ENCODE peak calls at places on chromosomes 3 and 15, in eight cellular contexts. P is activated T-helper 1 cell treated with anti-CD3 and anti-CD28 coated beads, Interleukin-2, amount 50 U/mL, for 16 hours; K is activated T-cell treated with anti-CD3 and anti-CD28 coated beads, Interleukin-2, amount 50 U/mL, for 4 hours; H is AG10803; E is CD8-positive, alpha-beta memory T cell; D is fibroblast of gingiva; M is H4; A is GM12865. W is an unnamed sample.

GRCh38 chr15:35043380-35044095 is 41.6 kb downstream of the NANOGP8 start:
- DNase-seq in P (no peak), K (no peak), H (peak), E (no peak), D (peak), M (no peak), A (no peak), W (peak)

GRCh38 chr3:158808697-158809096 is 6.8 kb downstream of the MFSD1 start:
- DNase-seq in P (no peak), K (no peak), H (peak), E (no peak), D (no peak), M (peak), A (no peak), W (peak)

GRCh38 chr3:61686228-61686648 is 124.9 kb downstream of the PTPRG start:
- DNase-seq in P (no peak), K (no peak), H (no peak), E (no peak), D (no peak), M (no peak), A (no peak), W (no peak)

GRCh38 chr15:65115542-65115941 is 542 bp upstream of the UBAP1L start:
- DNase-seq in P (no peak), K (no peak), H (no peak), E (no peak), D (peak), M (no peak), A (no peak), W (no peak)

GRCh38 chr15:84982301-84982920 is 755 bp downstream of the PDE8A start:
- DNase-seq in P (peak), K (peak), H (no peak), E (peak), D (peak), M (no peak), A (peak), W (no peak)

GRCh38 chr3:195692361-195692700 is 28.4 kb upstream of the MUC20 start:
- DNase-seq in P (no peak), K (no peak), H (no peak), E (no peak), D (no peak), M (peak), A (no peak), W (no peak)

GRCh38 chr3:9793161-9793781 is 389 bp downstream of the ARPC4 start:
- DNase-seq in P (no peak), K (no peak), H (peak), E (peak), D (peak), M (no peak), A (peak), W (peak)

GRCh38 chr3:112298781-112299180 is 4.8 kb upstream of the SLC9C1 start:
- DNase-seq in P (no peak), K (no peak), H (no peak), E (no peak), D (no peak), M (no peak), A (no peak), W (no peak)

GRCh38 chr3:99867594-99868437 is 50.2 kb downstream of the CMSS1 start:
- DNase-seq in P (no peak), K (no peak), H (no peak), E (no peak), D (no peak), M (no peak), A (peak), W (no peak)

GRCh38 chr3:172317481-172317880 is 130.8 kb downstream of the GHSR start:
- DNase-seq in P (no peak), K (no peak), H (no peak), E (no peak), D (no peak), M (no peak), A (no peak), W (no peak)

GRCh38 chr15:52336530-52336929 is 40.9 kb upstream of the MYO5C start:
- DNase-seq in P (no peak), K (no peak), H (no peak), E (no peak), D (no peak), M (no peak), A (no peak), W (no peak)

GRCh38 chr3:17743660-17743995 is 1.2 kb upstream of the TBC1D5 start:
- DNase-seq in P (no peak), K (no peak), H (no peak), E (no peak), D (no peak), M (no peak), A (no peak), W (no peak)

GRCh38 chr3:159839561-159840379 is 148.9 kb upstream of the IL12A start:
- DNase-seq in P (no peak), K (no peak), H (no peak), E (no peak), D (no peak), M (no peak), A (no peak), W (no peak)

GRCh38 chr3:196135693-196136639 is 54.1 kb upstream of the TFRC start:
- DNase-seq in P (no peak), K (no peak), H (no peak), E (no peak), D (no peak), M (peak), A (no peak), W (no peak)

GRCh38 chr3:16448691-16449090 is 64.8 kb downstream of the RFTN1 start:
- DNase-seq in P (no peak), K (peak), H (peak), E (no peak), D (peak), M (peak), A (no peak), W (peak)

W was measured in MV-4-11.